ENCODE peak calls at places on chromosomes 11 and 22, in four cellular contexts. J is HFFc6; I is SK-N-DZ; W is activated CD4-positive, CD25-positive, alpha-beta regulatory T cell. K is an unnamed sample.

GRCh38 chr22:37910863-37911262 is 4.8 kb downstream of the MICALL1 start:
- DNase-seq in I (no peak), J (no peak), W (no peak), K (no peak)

GRCh38 chr22:46707305-46707704 is 30.7 kb downstream of the CERK start:
- DNase-seq in W (no peak), I (no peak), J (no peak), K (no peak)

GRCh38 chr11:66045177-66045639 is 3.8 kb downstream of the GAL3ST3 start:
- DNase-seq in I (peak), J (peak), W (peak), K (peak)

GRCh38 chr11:2917842-2918490 is 11.3 kb downstream of the PHLDA2 start:
- DNase-seq in J (no peak), W (no peak), I (no peak), K (no peak)

GRCh38 chr11:121446752-121447156 is 5.4 kb upstream of the SORL1 start:
- DNase-seq in W (no peak), J (no peak), I (peak), K (peak)

GRCh38 chr11:44973634-44974401 is 23.1 kb upstream of the TP53I11 start:
- DNase-seq in J (no peak), W (no peak), I (no peak), K (no peak)

GRCh38 chr22:42283288-42284229 is 13.1 kb upstream of the TCF20 start:
- DNase-seq in I (peak), J (no peak), W (no peak), K (peak)

GRCh38 chr11:2213384-2213842 is 41.8 kb upstream of the TH start:
- DNase-seq in I (no peak), J (no peak), W (no peak), K (peak)

GRCh38 chr11:76635991-76636520 is 34.5 kb downstream of the LRRC32 start:
- DNase-seq in W (no peak), J (no peak), I (no peak), K (no peak)

GRCh38 chr11:7196396-7197146 is 55.1 kb upstream of the SYT9 start:
- DNase-seq in W (no peak), I (no peak), J (no peak), K (peak)

GRCh38 chr11:68143310-68143689 is 22.1 kb upstream of the CHKA start:
- DNase-seq in J (no peak), I (no peak), W (no peak), K (no peak)

GRCh38 chr11:64624869-64625481 is 34.0 kb downstream of the SLC22A12 start:
- DNase-seq in W (no peak), J (no peak), I (no peak), K (no peak)

GRCh38 chr11:79050784-79051183 is 390.0 kb downstream of the TENM4 start:
- DNase-seq in I (no peak), J (no peak), W (no peak), K (no peak)

GRCh38 chr11:76919887-76920746 is 59.4 kb downstream of the ACER3 start:
- DNase-seq in J (peak), W (no peak), I (peak), K (peak)

GRCh38 chr22:35629406-35630234 is 12.5 kb upstream of the MB start:
- DNase-seq in J (peak), I (no peak), W (no peak), K (no peak)

GRCh38 chr22:43628253-43628649 is 183.9 kb downstream of the EFCAB6 start:
- DNase-seq in J (no peak), W (no peak), I (no peak), K (no peak)

GRCh38 chr11:70091651-70092050 is 13.5 kb downstream of the ANO1 start:
- DNase-seq in W (no peak), J (no peak), I (no peak), K (no peak)

GRCh38 chr11:77107950-77108349 is 5.3 kb downstream of the OMP start:
- DNase-seq in W (no peak), I (no peak), J (peak), K (no peak)

GRCh38 chr11:95698939-95699562 is 90.5 kb downstream of the FAM76B start:
- DNase-seq in J (no peak), W (no peak), I (no peak), K (no peak)

GRCh38 chr11:64659417-64660144 is 63.4 kb downstream of the NRXN2 start:
- DNase-seq in I (no peak), J (peak), W (no peak), K (no peak)

GRCh38 chr22:22955866-22956535 is 68.4 kb downstream of the IGLL5 start:
- DNase-seq in J (peak), I (peak), W (peak), K (peak)

GRCh38 chr11:1921576-1922141 is 2.2 kb downstream of the TNNT3 start:
- DNase-seq in I (no peak), J (peak), W (no peak), K (peak)

GRCh38 chr11:48012051-48012391 is 31.7 kb downstream of the PTPRJ start:
- DNase-seq in J (no peak), I (no peak), W (peak), K (no peak)

GRCh38 chr11:69892986-69893555 is 73.9 kb upstream of the FGF3 start:
- DNase-seq in J (no peak), I (no peak), W (no peak), K (peak)

GRCh38 chr22:33426451-33426850 is 368.3 kb upstream of the SYN3 start:
- DNase-seq in J (no peak), I (no peak), W (no peak), K (no peak)

GRCh38 chr11:118239509-118239908 is 12.7 kb downstream of the MPZL3 start:
- DNase-seq in W (no peak), I (no peak), J (no peak), K (no peak)

GRCh38 chr11:13214276-13214865 is 63.2 kb upstream of the BMAL1 start:
- DNase-seq in J (no peak), W (no peak), I (no peak), K (no peak)

GRCh38 chr11:18064035-18064434 is 18.0 kb upstream of the TPH1 start:
- DNase-seq in I (no peak), J (no peak), W (no peak), K (no peak)

GRCh38 chr22:49362393-49362792 is 465.3 kb downstream of the BRD1 start:
- DNase-seq in W (no peak), I (no peak), J (no peak), K (peak)

GRCh38 chr11:107587306-107587979 is 3.5 kb upstream of the ELMOD1 start:
- DNase-seq in J (peak), I (no peak), W (no peak), K (no peak)

GRCh38 chr11:119190531-119190930 is 5.3 kb downstream of the NHERF4 start:
- DNase-seq in I (no peak), J (no peak), W (no peak), K (peak)

GRCh38 chr22:43000441-43001175 is 14.3 kb downstream of the PACSIN2 start:
- DNase-seq in J (no peak), W (no peak), I (no peak), K (no peak)

GRCh38 chr22:22161924-22162851 is 82.4 kb upstream of the VPREB1 start:
- DNase-seq in W (no peak), J (no peak), I (no peak), K (no peak)

GRCh38 chr11:118406599-118407166 is 5.3 kb downstream of the ATP5MG start:
- DNase-seq in J (no peak), I (no peak), W (no peak), K (no peak)

K was measured in SK-N-SH.